ENCODE peak calls at places on chromosome 9, in eight cellular contexts. M, W, L, N, V, H, P and F are unnamed samples.

GRCh38 chr9:6852243-6852963 is 94.6 kb downstream of the KDM4C start:
- DNase-seq in W (peak; percentile 42), H (no peak), V (no peak), M (peak; percentile 12), L (no peak), P (peak; percentile 31), N (peak; percentile 14), F (no peak)

GRCh38 chr9:95516221-95516735 is 493 bp downstream of the PTCH1 start:
- DNase-seq in M (peak; percentile 65), L (peak; percentile 67), P (no peak), V (no peak), W (no peak), H (peak; percentile 68), N (no peak), F (no peak)

GRCh38 chr9:5455181-5455580 is 4.8 kb downstream of the CD274 start:
- DNase-seq in M (peak; percentile 52), H (no peak), L (no peak), N (peak; percentile 70), W (peak; percentile 89), P (peak; percentile 37), V (no peak), F (no peak)

GRCh38 chr9:89701221-89701798 is 96.5 kb downstream of the GADD45G start:
- DNase-seq in M (no peak), W (no peak), L (no peak), H (no peak), P (no peak), V (no peak), N (no peak), F (no peak)

GRCh38 chr9:134180786-134181647 is 16.7 kb upstream of the RNU6ATAC start:
- DNase-seq in V (no peak), L (no peak), N (no peak), P (no peak), M (no peak), W (no peak), H (peak; percentile 62), F (no peak)

GRCh38 chr9:9846538-9846937 is 766.3 kb downstream of the PTPRD start:
- DNase-seq in W (no peak), M (no peak), H (no peak), V (no peak), P (no peak), N (no peak), L (no peak), F (no peak)

GRCh38 chr9:20873240-20873860 is 158.1 kb downstream of the HACD4 start:
- DNase-seq in V (no peak), M (peak; percentile 37), W (no peak), L (no peak), N (no peak), P (peak; percentile 7), H (no peak), F (no peak)

GRCh38 chr9:112443200-112443599 is 43.4 kb upstream of the KIAA1958 start:
- DNase-seq in W (no peak), V (no peak), P (peak; percentile 37), M (peak; percentile 13), N (peak; percentile 39), L (no peak), H (no peak), F (peak; percentile 75)

GRCh38 chr9:106916491-106917235 is 53.7 kb downstream of the ZNF462 start:
- DNase-seq in V (peak; percentile 80), L (no peak), H (no peak), W (peak; percentile 87), N (peak; percentile 89), P (peak; percentile 63), M (peak; percentile 53), F (no peak)

GRCh38 chr9:93574091-93574899 is 2.1 kb upstream of the PHF2 start:
- DNase-seq in P (no peak), M (no peak), W (no peak), H (no peak), V (no peak), N (no peak), L (no peak), F (no peak)

GRCh38 chr9:132931178-132931735 is 13.2 kb downstream of the TSC1 start:
- DNase-seq in N (no peak), V (no peak), L (no peak), H (no peak), M (no peak), W (no peak), P (peak; percentile 14), F (no peak)

DNA sequence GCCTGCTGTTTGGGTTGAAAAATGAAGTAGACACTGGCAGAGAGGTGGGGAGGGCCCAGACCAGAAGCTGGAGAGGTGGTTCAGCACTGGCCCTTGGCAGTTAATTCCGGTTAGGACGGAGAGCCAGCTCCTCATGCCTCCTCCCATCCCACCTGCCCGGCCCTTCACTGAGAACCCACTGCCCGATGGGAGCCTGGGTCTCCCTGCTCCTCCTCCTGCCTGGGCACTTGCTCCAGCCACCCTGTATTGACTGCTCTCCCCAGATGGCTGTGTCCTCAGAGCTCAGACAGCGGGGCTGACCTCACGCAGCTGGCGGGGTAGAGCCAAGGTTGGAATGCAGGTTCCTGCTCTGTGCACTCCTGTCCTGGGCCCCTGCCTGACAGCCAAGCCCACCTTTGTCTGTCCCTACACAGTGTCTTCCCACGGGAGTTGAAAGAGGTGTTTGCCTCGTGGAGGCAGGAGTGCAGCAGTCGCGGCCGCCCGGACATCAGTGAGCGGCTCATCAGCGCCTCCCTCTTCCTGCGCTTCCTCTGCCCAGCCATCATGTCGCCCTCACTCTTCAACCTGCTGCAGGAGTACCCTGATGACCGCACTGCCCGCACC is 114.7 kb downstream of the DAB2IP start:
- DNase-seq in P (no peak), N (no peak), L (no peak), H (peak; percentile 48), W (no peak), M (no peak), V (no peak), F (no peak)
- H3K36me3 ChIP-seq in P (peaks cover 9% of the 10 kb centered on the region), N (peaks cover 40% of the 10 kb centered on the region), L (no peaks in the 10 kb centered on the region), H (peaks cover 72% of the 10 kb centered on the region), W (peaks cover 33% of the 10 kb centered on the region), M (peaks cover 20% of the 10 kb centered on the region), V (no peaks in the 10 kb centered on the region), F (no peaks in the 10 kb centered on the region)

GRCh38 chr9:14343948-14344547 is 30.1 kb upstream of the NFIB start:
- DNase-seq in H (no peak), M (no peak), L (no peak), V (no peak), P (no peak), N (peak; percentile 44), W (no peak), F (no peak)
- H3K9ac ChIP-seq in H (peak overlapping the region; percentile 4), M (no peak overlapping the region), L (no peak overlapping the region), V (no peak overlapping the region), P (no peak overlapping the region), N (no peak overlapping the region), W (no peak overlapping the region), F (no peak overlapping the region)

DNA sequence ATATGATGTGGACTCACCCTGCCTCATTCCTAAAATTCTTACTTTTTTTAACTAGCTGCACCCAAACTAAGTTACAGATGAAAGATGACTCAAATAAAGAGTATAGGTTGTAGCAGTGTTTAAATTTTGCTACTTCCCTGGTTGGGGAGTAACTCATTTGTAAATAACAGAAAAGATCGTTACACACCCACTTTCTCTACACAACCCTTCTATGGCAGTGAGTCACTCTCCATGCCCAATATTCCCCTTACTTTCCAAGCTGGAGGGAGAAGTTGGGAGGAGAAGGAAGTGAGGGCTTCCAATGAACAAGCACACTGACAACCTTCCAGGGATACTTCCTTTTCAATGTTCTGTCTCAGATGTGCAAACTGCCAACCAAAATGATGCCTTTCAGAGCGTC is 1.9 kb downstream of the RASEF start:
- DNase-seq in H (no peak), W (peak; percentile 67), L (no peak), P (no peak), M (no peak), N (no peak), V (no peak), F (no peak)
- H3K4me3 ChIP-seq in H (no peak overlapping the region), W (peak overlapping the region; percentile 74), L (no peak overlapping the region), P (no peak overlapping the region), M (no peak overlapping the region), N (no peak overlapping the region), V (no peak overlapping the region), F (no peak overlapping the region)

DNA sequence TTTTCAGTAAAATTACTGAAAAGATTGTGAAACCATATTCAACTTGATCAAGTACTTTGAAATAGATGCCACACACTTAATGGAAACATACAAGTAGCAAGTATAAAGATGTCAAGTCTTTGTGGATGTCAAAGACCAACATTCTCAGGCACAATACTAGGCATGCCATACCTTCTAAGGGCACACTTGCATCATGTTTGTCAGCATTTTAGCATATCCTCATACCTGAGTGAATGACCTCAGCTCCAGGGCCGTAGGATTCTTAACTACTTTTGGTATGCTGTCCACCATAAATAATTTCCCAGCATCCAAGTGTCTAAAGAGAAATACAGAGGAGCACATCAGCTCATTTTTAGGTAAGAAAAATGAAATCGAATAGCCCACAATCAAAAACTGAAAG is 86.4 kb downstream of the FREM1 start:
- DNase-seq in V (no peak), M (no peak), L (no peak), N (no peak), W (no peak), P (no peak), H (no peak), F (no peak)
- H3K36me3 ChIP-seq in V (no peaks in the 10 kb centered on the region), M (no peaks in the 10 kb centered on the region), L (no peaks in the 10 kb centered on the region), N (no peaks in the 10 kb centered on the region), W (no peaks in the 10 kb centered on the region), P (no peaks in the 10 kb centered on the region), H (peaks cover 23% of the 10 kb centered on the region), F (no peaks in the 10 kb centered on the region)